ENCODE peak calls at places on chromosomes 16 and 17, in eight cellular contexts. W is testis, J is PC-3, F is astrocyte of the spinal cord, U is heart right ventricle, T is uterus, R is transverse colon, S is adrenal gland. Q is an unnamed sample.

GRCh38 chr16:85248269-85248668 is 136.0 kb upstream of the CIBAR2 start:
- DNase-seq in F (no peak), R (no peak), W (no peak), T (no peak), J (no peak), S (no peak), U (no peak), Q (no peak)

GRCh38 chr16:89330177-89330856 is 112.8 kb downstream of the ZNF778 start:
- DNase-seq in U (no peak), F (peak; percentile 69), T (no peak), R (no peak), S (peak; percentile 54), J (peak; percentile 94), W (no peak), Q (no peak)

GRCh38 chr17:41624208-41625101 is at the start of gene KRT17:
- DNase-seq in R (no peak), T (no peak), F (no peak), W (no peak), S (no peak), J (peak; percentile 46), U (no peak), Q (no peak)

GRCh38 chr17:31903401-31903800 is 1.9 kb upstream of the UTP6 start:
- DNase-seq in F (no peak), U (no peak), J (no peak), R (no peak), T (no peak), W (no peak), S (no peak), Q (no peak)

GRCh38 chr16:2296662-2297505 is 29.0 kb upstream of the RNPS1 start:
- DNase-seq in T (no peak), W (peak; percentile 88), R (no peak), J (peak; percentile 42), S (peak; percentile 91), U (peak; percentile 25), F (peak; percentile 7), Q (no peak)

GRCh38 chr17:39281806-39282205 is 56.1 kb upstream of the STAC2 start:
- DNase-seq in T (no peak), J (no peak), R (no peak), U (no peak), F (peak; percentile 13), W (no peak), S (no peak), Q (no peak)

GRCh38 chr17:1563786-1564613 is 1.4 kb upstream of the PITPNA start:
- DNase-seq in U (no peak), J (peak; percentile 5), T (no peak), W (no peak), S (no peak), R (no peak), F (no peak), Q (no peak)

GRCh38 chr17:63973930-63974593 is 1.3 kb upstream of the SCN4A start:
- DNase-seq in R (peak; percentile 26), T (no peak), U (no peak), F (no peak), W (no peak), J (peak; percentile 63), S (no peak), Q (no peak)

GRCh38 chr16:24681793-24682192 is 47.7 kb upstream of the TNRC6A start:
- DNase-seq in R (no peak), T (no peak), S (no peak), W (no peak), J (peak; percentile 25), F (no peak), U (no peak), Q (no peak)

GRCh38 chr16:14337303-14338191 is 266.4 kb downstream of the MRTFB start:
- DNase-seq in R (no peak), S (no peak), F (no peak), J (no peak), U (no peak), T (no peak), W (peak; percentile 25), Q (no peak)

GRCh38 chr16:20873331-20873730 is 26.8 kb downstream of the DCUN1D3 start:
- DNase-seq in S (no peak), U (no peak), F (no peak), J (no peak), T (no peak), W (no peak), R (no peak), Q (no peak)

GRCh38 chr17:75366432-75366831 is 39.0 kb downstream of the GRB2 start:
- DNase-seq in W (no peak), J (no peak), R (no peak), U (no peak), T (no peak), S (no peak), F (no peak), Q (no peak)

GRCh38 chr17:49450735-49451134 is 36.1 kb upstream of the PHB1 start:
- DNase-seq in S (no peak), R (no peak), W (no peak), J (peak; percentile 43), F (peak; percentile 19), U (no peak), T (no peak), Q (no peak)

GRCh38 chr16:69562818-69563217 is 2.9 kb upstream of the NFAT5 start:
- DNase-seq in S (no peak), F (no peak), W (no peak), J (no peak), T (no peak), U (no peak), R (no peak), Q (no peak)

GRCh38 chr17:62705781-62706597 is 78.5 kb downstream of the MRC2 start:
- DNase-seq in U (peak; percentile 49), S (peak; percentile 46), J (no peak), T (no peak), F (no peak), W (peak; percentile 84), R (no peak), Q (no peak)

GRCh38 chr17:82973456-82974135 is 105.8 kb upstream of the METRNL start:
- DNase-seq in T (no peak), U (no peak), W (peak; percentile 12), S (no peak), F (no peak), J (no peak), R (no peak), Q (no peak)

GRCh38 chr17:29621751-29622194 is 939 bp downstream of the CORO6 start:
- DNase-seq in F (no peak), S (no peak), U (no peak), W (no peak), T (no peak), R (no peak), J (no peak), Q (no peak)
- H3K4me3 ChIP-seq in F (no peak overlapping the region), S (no peak overlapping the region), U (peak overlapping the region; percentile 83), W (peak overlapping the region; percentile 58), T (peak overlapping the region; percentile 47), R (peak overlapping the region; percentile 50), J (peak overlapping the region; percentile 69), Q (peak overlapping the region; percentile 44)

DNA sequence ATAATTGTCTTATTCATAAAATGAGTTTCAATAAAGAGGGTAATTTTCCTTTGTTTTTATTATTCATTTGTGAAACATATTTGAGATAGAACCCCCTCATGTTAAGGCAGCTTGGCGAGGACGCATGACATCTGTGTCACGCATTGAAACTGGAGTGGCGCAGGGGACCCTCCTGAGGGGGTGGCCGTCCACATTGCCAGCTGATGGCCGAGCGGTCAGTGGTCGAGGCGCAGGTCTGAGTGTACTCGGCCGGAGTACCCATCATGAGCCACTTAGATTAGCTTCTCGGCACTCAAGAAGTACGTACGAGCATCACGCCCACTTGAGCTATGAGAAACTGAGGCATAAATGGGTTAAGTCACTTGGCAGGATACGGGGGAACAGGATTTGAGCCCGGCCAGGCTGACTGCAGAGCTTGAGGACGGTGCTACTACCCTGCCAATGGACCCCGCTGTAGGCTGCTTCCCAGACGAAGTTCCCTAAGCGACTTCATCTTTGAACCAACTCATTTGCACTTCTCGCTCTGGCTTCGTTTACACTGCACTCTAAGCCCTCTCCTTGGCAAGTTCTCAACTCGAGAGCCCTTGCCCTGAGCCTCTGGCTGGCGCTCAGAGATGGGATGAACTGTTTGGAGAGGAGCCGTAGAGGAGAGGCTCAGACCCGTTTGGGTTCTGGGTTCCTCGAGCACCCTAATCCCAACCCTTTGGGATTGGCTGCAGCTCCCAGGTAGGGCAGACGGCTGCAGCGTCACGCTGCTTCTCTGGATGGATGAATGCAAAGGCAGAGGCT is 91.8 kb downstream of the SDK2 start:
- DNase-seq in J (no peak), F (no peak), U (no peak), R (no peak), W (no peak), S (no peak), T (no peak), Q (peak; percentile 46)
- H3K4me3 ChIP-seq in J (no peak overlapping the region), F (no peak overlapping the region), U (no peak overlapping the region), R (no peak overlapping the region), W (no peak overlapping the region), S (no peak overlapping the region), T (no peak overlapping the region), Q (no peak overlapping the region)

GRCh38 chr17:44541884-44542581 is 15.3 kb upstream of the FZD2 start:
- DNase-seq in W (no peak), F (no peak), R (no peak), U (no peak), T (no peak), S (no peak), J (no peak), Q (no peak)

GRCh38 chr17:44543213-44543904 is 13.9 kb upstream of the FZD2 start:
- DNase-seq in W (no peak), S (no peak), J (peak; percentile 95), T (no peak), U (no peak), R (no peak), F (peak; percentile 92), Q (no peak)

GRCh38 chr17:44540246-44541084 is 16.8 kb upstream of the FZD2 start:
- DNase-seq in T (no peak), R (no peak), F (no peak), J (no peak), W (no peak), S (no peak), U (no peak), Q (no peak)

GRCh38 chr17:44546711-44547606 is 10.3 kb upstream of the FZD2 start:
- DNase-seq in S (no peak), J (peak; percentile 64), R (no peak), F (peak; percentile 69), W (no peak), U (no peak), T (no peak), Q (no peak)

DNA sequence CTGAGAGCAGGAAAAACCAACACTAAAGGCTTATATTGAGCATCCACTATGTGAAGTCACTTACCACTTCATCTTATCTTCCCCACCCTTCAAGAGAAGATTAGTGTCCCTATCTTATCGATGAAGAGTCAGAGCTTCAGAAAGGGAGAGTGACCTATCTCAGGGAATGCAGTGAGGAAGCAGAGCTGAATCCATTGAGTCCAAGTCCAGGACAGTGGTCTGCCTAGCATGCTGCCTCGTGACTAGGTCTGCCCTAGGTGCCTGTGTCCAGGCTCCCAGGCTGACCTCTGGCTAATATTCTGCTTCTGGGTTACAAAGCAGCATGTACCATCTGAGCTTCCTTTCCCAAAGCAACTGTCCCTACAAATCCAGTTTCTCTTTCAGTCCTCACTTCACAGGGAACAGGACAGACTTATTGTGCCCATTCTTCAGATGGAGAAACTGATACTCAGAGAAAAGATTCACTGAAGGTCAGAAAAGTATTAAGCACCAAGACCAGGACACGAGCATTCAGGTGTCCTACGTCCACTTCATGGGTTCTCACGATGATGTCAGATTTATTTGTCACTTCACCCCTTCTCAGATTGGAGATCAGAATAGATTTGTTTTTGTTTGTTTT is 13.3 kb upstream of the FZD2 start:
- DNase-seq in W (no peak), R (no peak), T (no peak), F (no peak), U (no peak), S (no peak), J (no peak), Q (no peak)
- H3K4me3 ChIP-seq in W (no peak overlapping the region), R (no peak overlapping the region), T (no peak overlapping the region), F (no peak overlapping the region), U (no peak overlapping the region), S (no peak overlapping the region), J (no peak overlapping the region), Q (no peak overlapping the region)

GRCh38 chr16:58487566-58488351 is 12.2 kb upstream of the NDRG4 start:
- DNase-seq in T (peak; percentile 82), J (peak; percentile 78), S (peak; percentile 95), R (peak; percentile 79), U (peak; percentile 89), F (peak; percentile 73), W (peak; percentile 92), Q (peak; percentile 78)
- H3K4me3 ChIP-seq in T (no peak overlapping the region), J (no peak overlapping the region), S (no peak overlapping the region), R (no peak overlapping the region), U (no peak overlapping the region), F (no peak overlapping the region), W (no peak overlapping the region), Q (no peak overlapping the region)